ENCODE peak calls at places on chromosomes 4 and X, in six cellular contexts. A is esophagus muscularis mucosa, Z is ovary, J is HepG2, K is tibial nerve, X is A549. T is an unnamed sample.

GRCh38 chr4:130703211-130703920 is 1607.4 kb downstream of the C4orf33 start:
- DNase-seq in X (no peak), J (no peak), K (no peak), Z (no peak), A (no peak), T (no peak)

GRCh38 chrX:24243692-24244091 is 70.2 kb downstream of the SUPT20HL2 start:
- DNase-seq in J (no peak), Z (no peak), X (no peak), A (no peak), K (no peak), T (no peak)

GRCh38 chr4:67680568-67681222 is 20.3 kb downstream of the UBA6 start:
- DNase-seq in Z (no peak), K (no peak), X (no peak), A (no peak), J (peak), T (no peak)

GRCh38 chr4:73902038-73902637 is 32.9 kb downstream of the CXCL1 start:
- DNase-seq in Z (no peak), A (no peak), K (no peak), X (no peak), J (no peak), T (no peak)

GRCh38 chrX:45710081-45710801 is 509.6 kb upstream of the DIPK2B start:
- DNase-seq in Z (no peak), J (no peak), A (no peak), K (no peak), X (peak), T (no peak)

GRCh38 chr4:127782275-127783025 is at the start of gene HSPA4L:
- DNase-seq in K (peak), A (peak), Z (no peak), J (peak), X (peak), T (peak)

GRCh38 chrX:31658360-31658759 is 586.5 kb upstream of the FTHL17 start:
- DNase-seq in Z (no peak), K (no peak), J (peak), A (no peak), X (no peak), T (no peak)

GRCh38 chr4:186201535-186202230 is 10.3 kb downstream of the CYP4V2 start:
- DNase-seq in A (no peak), K (no peak), J (peak), X (peak), Z (no peak), T (peak)

GRCh38 chr4:102578819-102579218 is 77.7 kb downstream of the NFKB1 start:
- DNase-seq in Z (no peak), X (no peak), A (no peak), J (no peak), K (no peak), T (no peak)

GRCh38 chrX:138925330-138925729 is 213.8 kb upstream of the FGF13 start:
- DNase-seq in X (no peak), Z (no peak), K (peak), J (no peak), A (no peak), T (no peak)

GRCh38 chr4:186537843-186538521 is 17.4 kb downstream of the MTNR1A start:
- DNase-seq in Z (no peak), J (no peak), A (no peak), X (no peak), K (no peak), T (no peak)

GRCh38 chrX:128781506-128781905 is 729.3 kb upstream of the ACTRT1 start:
- DNase-seq in J (peak), X (peak), A (no peak), Z (no peak), K (no peak), T (peak)

GRCh38 chrX:111719426-111720210 is 38.6 kb downstream of the ALG13 start:
- DNase-seq in Z (no peak), J (no peak), K (no peak), X (no peak), A (no peak), T (no peak)

GRCh38 chrX:113473418-113473817 is 632.8 kb upstream of the AMOT start:
- DNase-seq in K (no peak), X (no peak), A (no peak), J (no peak), Z (no peak), T (no peak)

GRCh38 chr4:54096563-54096962 is 3.4 kb upstream of the GSX2 start:
- DNase-seq in A (peak), Z (no peak), K (no peak), J (no peak), X (no peak), T (no peak)

DNA sequence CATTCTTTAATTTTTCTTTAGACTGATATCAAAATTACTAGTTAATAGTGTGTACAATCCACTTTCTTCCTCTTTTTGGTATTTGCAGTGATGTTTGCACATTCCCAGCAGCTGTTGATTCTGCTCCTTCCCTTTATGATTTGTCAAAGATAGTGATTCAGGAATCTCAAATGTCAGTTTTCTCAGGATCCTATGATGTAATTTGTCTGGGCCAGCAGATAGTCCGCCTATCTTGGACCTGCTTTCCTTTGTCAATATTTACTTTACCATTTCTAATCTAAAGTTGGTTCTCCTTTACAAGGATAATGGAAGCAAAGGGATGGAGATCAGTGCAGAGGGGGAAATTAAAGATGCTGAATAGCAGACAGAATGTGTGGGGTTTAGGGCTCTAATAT is 122.1 kb downstream of the REELD1 start:
- DNase-seq in Z (no peak), X (no peak), K (no peak), A (no peak), J (peak), T (no peak)
- TF ChIP-seq EP300 in Z (no peak), X (no peak), K (no peak), A (no peak), J (no peak), T (no peak)

DNA sequence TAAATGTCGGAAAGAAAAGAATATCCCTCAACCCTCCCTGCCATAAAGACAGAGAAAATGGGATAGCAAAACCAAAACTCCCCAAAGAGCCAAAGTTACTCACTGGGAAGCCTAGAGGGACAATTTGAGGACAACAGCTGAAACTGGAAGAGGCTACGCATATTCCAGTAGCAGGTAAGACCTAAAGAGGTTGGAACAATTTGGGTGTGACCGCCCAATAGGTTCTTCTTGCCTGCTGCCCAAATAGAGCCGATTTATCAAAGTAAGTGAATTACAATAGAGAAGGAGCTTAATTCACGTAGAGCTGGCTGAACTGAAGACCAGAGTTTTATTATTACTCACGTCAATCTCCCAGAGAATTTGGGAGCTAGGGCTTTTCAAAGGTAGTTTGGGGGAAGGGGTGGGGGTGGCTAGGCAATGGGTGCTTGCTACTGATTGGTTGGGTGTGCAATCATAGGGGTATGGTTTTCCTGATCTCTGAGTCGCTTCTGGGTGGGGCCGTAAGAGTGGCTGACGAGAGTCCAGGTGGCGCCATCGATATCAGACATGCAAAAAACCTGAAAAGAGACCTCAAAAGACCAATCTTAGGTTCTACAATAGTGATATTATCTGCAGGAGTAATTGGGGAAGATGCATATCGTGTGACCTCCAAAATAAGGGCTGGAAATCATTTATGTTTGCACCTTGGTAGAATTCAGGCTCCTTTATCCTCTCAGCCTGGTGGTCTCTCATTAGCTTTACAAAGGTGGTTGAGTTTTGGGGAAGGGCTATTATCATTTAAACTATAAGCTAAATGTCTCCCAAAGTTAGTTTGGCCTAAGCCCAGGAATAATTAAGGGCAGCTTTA is 39.0 kb upstream of the SLC7A3 start:
- DNase-seq in X (no peak), K (no peak), A (no peak), J (no peak), Z (no peak), T (no peak)
- H3K4me3 ChIP-seq in X (no peak), K (no peak), A (no peak), J (no peak), Z (no peak), T (no peak)

GRCh38 chr4:30536231-30536630 is 183.9 kb upstream of the PCDH7 start:
- DNase-seq in A (no peak), K (no peak), X (no peak), J (no peak), Z (no peak), T (no peak)
- H3K27ac ChIP-seq in A (no peak), K (no peak), X (no peak), J (no peak), Z (no peak), T (no peak)

DNA sequence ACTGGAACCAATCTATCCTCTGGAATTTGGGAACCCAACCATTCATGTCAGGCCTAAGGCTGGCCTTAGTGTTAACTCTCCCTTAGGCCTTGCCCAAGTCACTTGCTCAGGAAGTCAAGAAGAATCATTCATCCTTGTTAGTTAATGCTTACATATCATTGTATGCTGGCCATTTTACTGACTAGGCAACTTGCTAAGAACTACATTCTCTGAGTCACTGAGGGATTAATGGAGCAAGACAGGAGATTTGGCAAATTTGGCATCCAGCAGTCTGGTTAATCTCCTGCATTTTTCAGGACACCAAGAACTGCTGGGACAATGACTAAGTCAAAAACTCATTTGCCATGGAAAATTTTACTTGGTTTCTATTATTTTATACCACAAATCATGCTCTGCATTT is 115.8 kb upstream of the DDIT4L start:
- DNase-seq in J (no peak), Z (no peak), A (no peak), X (no peak), K (no peak), T (no peak)
- TF ChIP-seq EP300 in J (no peak), Z (no peak), A (no peak), X (no peak), K (no peak), T (no peak)

GRCh38 chr4:183399166-183399565 is 45.3 kb upstream of the CDKN2AIP start:
- DNase-seq in J (no peak), A (no peak), K (no peak), Z (no peak), X (no peak), T (no peak)
- H3K4me3 ChIP-seq in J (no peak), A (peak), K (peak), Z (no peak), X (peak), T (peak)

GRCh38 chr4:1183985-1184773 is 11.8 kb upstream of the SPON2 start:
- DNase-seq in X (no peak), J (no peak), Z (no peak), A (no peak), K (no peak), T (peak)
- H3K27ac ChIP-seq in X (no peak), J (no peak), Z (no peak), A (peak), K (peak), T (no peak)

GRCh38 chr4:173073939-173074500 is 94.6 kb upstream of the GALNT7 start:
- DNase-seq in J (no peak), A (no peak), X (no peak), K (no peak), Z (no peak), T (no peak)

GRCh38 chr4:173076903-173077629 is 91.5 kb upstream of the GALNT7 start:
- DNase-seq in Z (no peak), X (no peak), A (no peak), K (no peak), J (no peak), T (no peak)

DNA sequence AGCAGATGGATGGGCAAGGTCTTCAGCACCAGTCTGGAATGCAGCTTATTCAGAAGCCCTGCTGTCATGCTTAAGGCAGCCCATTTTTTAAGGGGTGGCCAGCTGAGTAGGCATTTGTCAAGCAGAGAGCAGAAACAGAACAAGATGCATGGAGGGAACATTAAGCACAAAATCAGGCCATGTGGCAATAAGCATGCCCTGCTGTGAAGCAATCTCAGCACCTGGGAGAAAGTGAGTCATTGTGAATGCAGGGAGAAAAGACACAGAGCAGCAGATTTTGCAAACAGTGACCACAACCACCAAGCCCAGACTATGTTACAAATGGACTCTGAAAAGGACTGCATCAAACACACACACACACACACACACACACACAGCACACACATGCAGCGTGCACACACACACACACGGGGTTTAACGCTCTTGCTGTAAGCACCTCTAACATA is 94.1 kb upstream of the GALNT7 start:
- DNase-seq in X (peak), Z (no peak), J (no peak), K (no peak), A (no peak), T (peak)
- TF ChIP-seq EP300 in X (no peak), Z (no peak), J (no peak), K (no peak), A (no peak), T (no peak)

GRCh38 chr4:122783301-122784215 is 43.1 kb upstream of the FGF2 start:
- DNase-seq in J (peak), X (peak), A (no peak), K (no peak), Z (no peak), T (no peak)
- H3K4me3 ChIP-seq in J (no peak), X (peak), A (no peak), K (no peak), Z (no peak), T (no peak)